ENCODE peak calls at places on chromosomes 2 and 18, in seven cellular contexts. One of them, this sample, is unnamed.

GRCh38 chr18:71431171-71431570 is 1113.0 kb downstream of the CBLN2 start:
- DNase-seq in foreskin keratinocyte: no peak
- DNase-seq in mesothelial cell of epicardium: no peak
- DNase-seq in PC-9: no peak
- DNase-seq in GM13977: no peak
- DNase-seq in epithelial cell of esophagus: no peak
- DNase-seq in heart left ventricle: no peak
- DNase-seq in this sample: no peak

GRCh38 chr2:38215993-38216392 is 140.0 kb upstream of the CYP1B1 start:
- DNase-seq in foreskin keratinocyte: peak; percentile 27
- DNase-seq in mesothelial cell of epicardium: no peak
- DNase-seq in PC-9: peak; percentile 87
- DNase-seq in GM13977: no peak
- DNase-seq in epithelial cell of esophagus: peak; percentile 79
- DNase-seq in heart left ventricle: no peak
- DNase-seq in this sample: no peak

GRCh38 chr2:219598308-219599078 is 836 bp downstream of the STK11IP start:
- DNase-seq in foreskin keratinocyte: peak; percentile 17
- DNase-seq in mesothelial cell of epicardium: no peak
- DNase-seq in PC-9: no peak
- DNase-seq in GM13977: peak; percentile 3
- DNase-seq in epithelial cell of esophagus: no peak
- DNase-seq in heart left ventricle: no peak
- DNase-seq in this sample: no peak

GRCh38 chr18:67776929-67777328 is 260.4 kb upstream of the DSEL start:
- DNase-seq in foreskin keratinocyte: no peak
- DNase-seq in mesothelial cell of epicardium: no peak
- DNase-seq in PC-9: no peak
- DNase-seq in GM13977: no peak
- DNase-seq in epithelial cell of esophagus: peak; percentile 46
- DNase-seq in heart left ventricle: no peak
- DNase-seq in this sample: no peak

GRCh38 chr2:71174207-71174606 is 43.8 kb downstream of the MPHOSPH10 start:
- DNase-seq in foreskin keratinocyte: no peak
- DNase-seq in mesothelial cell of epicardium: no peak
- DNase-seq in PC-9: no peak
- DNase-seq in GM13977: no peak
- DNase-seq in epithelial cell of esophagus: no peak
- DNase-seq in heart left ventricle: no peak
- DNase-seq in this sample: no peak

GRCh38 chr18:55353806-55354205 is 234.2 kb downstream of the TCF4 start:
- DNase-seq in foreskin keratinocyte: no peak
- DNase-seq in mesothelial cell of epicardium: no peak
- DNase-seq in PC-9: no peak
- DNase-seq in GM13977: no peak
- DNase-seq in epithelial cell of esophagus: no peak
- DNase-seq in heart left ventricle: no peak
- DNase-seq in this sample: no peak

GRCh38 chr2:37688771-37689468 is 17.5 kb upstream of the CDC42EP3 start:
- DNase-seq in foreskin keratinocyte: peak; percentile 86
- DNase-seq in mesothelial cell of epicardium: peak; percentile 47
- DNase-seq in PC-9: peak; percentile 97
- DNase-seq in GM13977: no peak
- DNase-seq in epithelial cell of esophagus: peak; percentile 86
- DNase-seq in heart left ventricle: no peak
- DNase-seq in this sample: peak; percentile 39

GRCh38 chr2:234444888-234445287 is 52.0 kb downstream of the ARL4C start:
- DNase-seq in foreskin keratinocyte: peak; percentile 93
- DNase-seq in mesothelial cell of epicardium: no peak
- DNase-seq in PC-9: peak; percentile 26
- DNase-seq in GM13977: peak; percentile 28
- DNase-seq in epithelial cell of esophagus: peak; percentile 88
- DNase-seq in heart left ventricle: peak; percentile 43
- DNase-seq in this sample: no peak

GRCh38 chr2:66134113-66134730 is 300.7 kb upstream of the MEIS1 start:
- DNase-seq in foreskin keratinocyte: no peak
- DNase-seq in mesothelial cell of epicardium: no peak
- DNase-seq in PC-9: no peak
- DNase-seq in GM13977: no peak
- DNase-seq in epithelial cell of esophagus: no peak
- DNase-seq in heart left ventricle: no peak
- DNase-seq in this sample: no peak

GRCh38 chr2:216633616-216634316 is 546 bp downstream of the IGFBP2 start:
- DNase-seq in foreskin keratinocyte: no peak
- DNase-seq in mesothelial cell of epicardium: peak; percentile 49
- DNase-seq in PC-9: no peak
- DNase-seq in GM13977: peak; percentile 40
- DNase-seq in epithelial cell of esophagus: no peak
- DNase-seq in heart left ventricle: peak; percentile 37
- DNase-seq in this sample: peak; percentile 57

GRCh38 chr2:222248256-222248655 is 50.5 kb downstream of the PAX3 start:
- DNase-seq in foreskin keratinocyte: no peak
- DNase-seq in mesothelial cell of epicardium: no peak
- DNase-seq in PC-9: no peak
- DNase-seq in GM13977: no peak
- DNase-seq in epithelial cell of esophagus: no peak
- DNase-seq in heart left ventricle: no peak
- DNase-seq in this sample: no peak

GRCh38 chr2:36123995-36124394 is 231.6 kb upstream of the CRIM1 start:
- DNase-seq in foreskin keratinocyte: no peak
- DNase-seq in mesothelial cell of epicardium: no peak
- DNase-seq in PC-9: no peak
- DNase-seq in GM13977: no peak
- DNase-seq in epithelial cell of esophagus: no peak
- DNase-seq in heart left ventricle: no peak
- DNase-seq in this sample: no peak
- TF ChIP-seq CTCF in foreskin keratinocyte: no peak
- TF ChIP-seq CTCF in mesothelial cell of epicardium: no peak
- TF ChIP-seq CTCF in PC-9: no peak
- TF ChIP-seq CTCF in GM13977: no peak
- TF ChIP-seq CTCF in epithelial cell of esophagus: no peak
- TF ChIP-seq CTCF in heart left ventricle: no peak
- TF ChIP-seq CTCF in this sample: no peak

DNA sequence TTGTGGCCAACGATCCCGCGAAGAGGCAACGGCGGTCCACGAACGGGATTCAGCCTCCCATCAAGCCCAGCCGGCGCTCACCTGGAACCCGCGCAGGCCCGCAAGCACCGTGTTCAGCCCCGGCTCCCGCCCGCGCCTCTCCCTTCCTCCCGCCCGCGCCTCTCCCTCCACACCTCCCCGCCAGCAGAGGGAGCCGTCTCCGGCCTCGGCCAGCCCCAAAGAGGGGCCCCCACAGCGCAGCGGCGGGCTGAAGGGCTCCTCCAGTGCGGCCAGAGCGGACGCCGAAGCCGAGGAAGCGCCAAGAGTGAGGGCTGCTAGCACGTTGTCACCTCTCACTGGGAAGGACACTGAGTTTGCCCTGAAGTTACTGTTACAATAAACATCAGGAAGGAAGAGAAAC is 55.3 kb upstream of the LAPTM4A start:
- DNase-seq in foreskin keratinocyte: no peak
- DNase-seq in mesothelial cell of epicardium: peak; percentile 83
- DNase-seq in PC-9: peak; percentile 70
- DNase-seq in GM13977: no peak
- DNase-seq in epithelial cell of esophagus: peak; percentile 69
- DNase-seq in heart left ventricle: peak; percentile 50
- DNase-seq in this sample: peak; percentile 93
- TF ChIP-seq CTCF in foreskin keratinocyte: peak; percentile 94
- TF ChIP-seq CTCF in mesothelial cell of epicardium: peak; percentile 64
- TF ChIP-seq CTCF in PC-9: peak; percentile 92
- TF ChIP-seq CTCF in GM13977: peak; percentile 32
- TF ChIP-seq CTCF in epithelial cell of esophagus: peak; percentile 56
- TF ChIP-seq CTCF in heart left ventricle: peak; percentile 68
- TF ChIP-seq CTCF in this sample: peak; percentile 67

DNA sequence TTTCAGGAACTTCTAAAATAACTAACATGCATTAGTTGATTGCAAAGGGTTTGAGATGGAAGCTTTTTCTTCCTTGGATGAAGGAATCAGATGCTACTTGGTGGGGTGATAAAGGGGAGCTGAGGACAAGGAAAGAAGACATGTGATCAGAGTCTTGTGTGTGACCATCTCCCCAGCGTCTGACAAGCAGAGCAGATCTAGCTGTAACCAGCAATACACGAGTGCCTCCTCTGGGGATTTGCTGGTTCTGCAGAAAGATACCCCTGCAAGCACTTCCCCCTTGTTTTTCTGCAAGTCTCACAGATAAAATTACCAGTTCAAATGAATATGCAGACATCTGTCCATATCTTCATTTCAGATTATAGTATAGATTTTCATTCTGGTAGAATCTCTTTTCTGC is 2.7 kb downstream of the CDH7 start:
- DNase-seq in foreskin keratinocyte: no peak
- DNase-seq in mesothelial cell of epicardium: peak; percentile 45
- DNase-seq in PC-9: no peak
- DNase-seq in GM13977: peak; percentile 57
- DNase-seq in epithelial cell of esophagus: peak; percentile 50
- DNase-seq in heart left ventricle: no peak
- DNase-seq in this sample: peak; percentile 50
- TF ChIP-seq CTCF in foreskin keratinocyte: peak; percentile 28
- TF ChIP-seq CTCF in mesothelial cell of epicardium: no peak
- TF ChIP-seq CTCF in PC-9: peak; percentile 56
- TF ChIP-seq CTCF in GM13977: peak; percentile 52
- TF ChIP-seq CTCF in epithelial cell of esophagus: peak; percentile 64
- TF ChIP-seq CTCF in heart left ventricle: peak; percentile 30
- TF ChIP-seq CTCF in this sample: peak; percentile 60

GRCh38 chr2:75288760-75289159 is 89.4 kb upstream of the TACR1 start:
- DNase-seq in foreskin keratinocyte: no peak
- DNase-seq in mesothelial cell of epicardium: no peak
- DNase-seq in PC-9: no peak
- DNase-seq in GM13977: no peak
- DNase-seq in epithelial cell of esophagus: no peak
- DNase-seq in heart left ventricle: no peak
- DNase-seq in this sample: no peak

GRCh38 chr2:75292826-75293225 is 93.5 kb upstream of the TACR1 start:
- DNase-seq in foreskin keratinocyte: peak; percentile 76
- DNase-seq in mesothelial cell of epicardium: no peak
- DNase-seq in PC-9: peak; percentile 51
- DNase-seq in GM13977: no peak
- DNase-seq in epithelial cell of esophagus: peak; percentile 79
- DNase-seq in heart left ventricle: no peak
- DNase-seq in this sample: no peak

GRCh38 chr2:75287624-75288313 is 88.4 kb upstream of the TACR1 start:
- DNase-seq in foreskin keratinocyte: no peak
- DNase-seq in mesothelial cell of epicardium: no peak
- DNase-seq in PC-9: no peak
- DNase-seq in GM13977: peak; percentile 15
- DNase-seq in epithelial cell of esophagus: no peak
- DNase-seq in heart left ventricle: no peak
- DNase-seq in this sample: no peak

GRCh38 chr2:75289771-75290170 is 90.5 kb upstream of the TACR1 start:
- DNase-seq in foreskin keratinocyte: peak; percentile 19
- DNase-seq in mesothelial cell of epicardium: no peak
- DNase-seq in PC-9: no peak
- DNase-seq in GM13977: no peak
- DNase-seq in epithelial cell of esophagus: peak; percentile 27
- DNase-seq in heart left ventricle: no peak
- DNase-seq in this sample: no peak

GRCh38 chr2:75290600-75291140 is 91.3 kb upstream of the TACR1 start:
- DNase-seq in foreskin keratinocyte: peak; percentile 4
- DNase-seq in mesothelial cell of epicardium: no peak
- DNase-seq in PC-9: no peak
- DNase-seq in GM13977: no peak
- DNase-seq in epithelial cell of esophagus: no peak
- DNase-seq in heart left ventricle: no peak
- DNase-seq in this sample: no peak
- TF ChIP-seq CTCF in foreskin keratinocyte: peak; percentile 53
- TF ChIP-seq CTCF in mesothelial cell of epicardium: no peak
- TF ChIP-seq CTCF in PC-9: peak; percentile 28
- TF ChIP-seq CTCF in GM13977: no peak
- TF ChIP-seq CTCF in epithelial cell of esophagus: peak; percentile 38
- TF ChIP-seq CTCF in heart left ventricle: peak; percentile 28
- TF ChIP-seq CTCF in this sample: no peak